ENCODE peak calls at places on chromosomes 5 and 9, in five cellular contexts. T is CD8-positive, alpha-beta T cell; U is LNCaP clone FGC; J is suprapubic skin; N is BJ. P is an unnamed sample.
A peak's percentile ranks its signal among the peaks of the same experiment; 100 is the strongest.

GRCh38 chr9:35798658-35799366 is 7.4 kb downstream of the NPR2 start:
- DNase-seq in J (no peak), U (no peak), N (peak; percentile 26), T (no peak), P (no peak)

GRCh38 chr5:148384389-148384756 is 615 bp downstream of the FBXO38 start:
- DNase-seq in J (no peak), T (no peak), U (no peak), N (no peak), P (no peak)

GRCh38 chr5:139394654-139395566 is at the start of gene PROB1:
- DNase-seq in U (no peak), N (no peak), T (no peak), J (no peak), P (no peak)

GRCh38 chr5:112485802-112486427 is 66.8 kb upstream of the EPB41L4A start:
- DNase-seq in J (no peak), T (no peak), U (no peak), N (no peak), P (no peak)

GRCh38 chr9:23820731-23821399 is 5.2 kb downstream of the ELAVL2 start:
- DNase-seq in T (no peak), N (no peak), U (no peak), J (no peak), P (no peak)

GRCh38 chr5:82766216-82766615 is 311.0 kb downstream of the TMEM167A start:
- DNase-seq in T (no peak), N (no peak), J (no peak), U (no peak), P (no peak)

GRCh38 chr5:44875661-44876250 is 67.0 kb downstream of the MRPS30 start:
- DNase-seq in N (no peak), J (no peak), T (no peak), U (no peak), P (peak; percentile 36)

GRCh38 chr5:64364426-64364825 is 141.4 kb upstream of the RGS7BP start:
- DNase-seq in N (no peak), T (no peak), U (no peak), J (no peak), P (no peak)

GRCh38 chr9:5976668-5977397 is 38.6 kb downstream of the RANBP6 start:
- DNase-seq in N (no peak), J (no peak), U (no peak), T (no peak), P (no peak)

GRCh38 chr9:113957778-113958430 is 81.8 kb downstream of the ZNF618 start:
- DNase-seq in J (no peak), U (no peak), N (peak; percentile 80), T (no peak), P (peak; percentile 60)

GRCh38 chr9:38057416-38058195 is 11.4 kb downstream of the SHB start:
- DNase-seq in T (no peak), U (no peak), N (no peak), J (no peak), P (no peak)

GRCh38 chr5:145681686-145682085 is 153.5 kb downstream of the PRELID2 start:
- DNase-seq in U (peak; percentile 46), J (no peak), T (no peak), N (peak; percentile 9), P (peak; percentile 20)

GRCh38 chr9:78397045-78397843 is 100.3 kb downstream of the PSAT1 start:
- DNase-seq in N (no peak), U (no peak), T (no peak), J (no peak), P (no peak)

GRCh38 chr9:14924821-14925220 is 14.6 kb upstream of the FREM1 start:
- DNase-seq in J (no peak), U (no peak), N (peak; percentile 1), T (no peak), P (no peak)

GRCh38 chr5:19903611-19904010 is 84.4 kb downstream of the CDH18 start:
- DNase-seq in T (no peak), U (no peak), N (no peak), J (no peak), P (no peak)

GRCh38 chr9:125600194-125600593 is 106.8 kb downstream of the MAPKAP1 start:
- DNase-seq in J (no peak), U (no peak), N (no peak), T (no peak), P (no peak)

GRCh38 chr5:172689801-172690200 is 48.7 kb downstream of the NEURL1B start:
- DNase-seq in T (no peak), J (no peak), U (no peak), N (no peak), P (no peak)

GRCh38 chr9:69472101-69472625 is 147.1 kb downstream of the ENTREP1 start:
- DNase-seq in U (no peak), N (no peak), T (no peak), J (no peak), P (no peak)

GRCh38 chr9:114627553-114627952 is 16.5 kb downstream of the TMEM268 start:
- DNase-seq in T (no peak), U (no peak), J (no peak), N (no peak), P (no peak)

GRCh38 chr9:81724242-81724889 is 35.0 kb upstream of the TLE1 start:
- DNase-seq in N (no peak), J (no peak), T (no peak), U (no peak), P (no peak)

GRCh38 chr5:81849769-81850367 is 99.0 kb upstream of the SSBP2 start:
- DNase-seq in T (no peak), U (no peak), N (no peak), J (no peak), P (no peak)

GRCh38 chr5:119961993-119962392 is 332.6 kb downstream of the FAM170A start:
- DNase-seq in N (no peak), U (no peak), J (no peak), T (no peak), P (no peak)

GRCh38 chr9:77910216-77910615 is 121.4 kb downstream of the GNAQ start:
- DNase-seq in T (no peak), U (no peak), J (no peak), N (no peak), P (no peak)

GRCh38 chr9:22170162-22170932 is 161.2 kb upstream of the CDKN2B start:
- DNase-seq in J (no peak), T (no peak), U (peak; percentile 48), N (peak; percentile 69), P (no peak)

GRCh38 chr5:79416499-79416898 is 97.4 kb downstream of the HOMER1 start:
- DNase-seq in T (no peak), J (no peak), U (no peak), N (no peak), P (peak; percentile 15)

GRCh38 chr5:116320486-116320885 is 235.7 kb downstream of the COMMD10 start:
- DNase-seq in N (no peak), J (no peak), U (peak; percentile 32), T (no peak), P (no peak)

GRCh38 chr9:137017791-137018497 is 10.1 kb downstream of the ABCA2 start:
- DNase-seq in U (no peak), N (no peak), J (no peak), T (no peak), P (no peak)

GRCh38 chr9:75488714-75489100 is 400.4 kb downstream of the OSTF1 start:
- DNase-seq in N (no peak), T (no peak), U (no peak), J (no peak), P (no peak)

DNA sequence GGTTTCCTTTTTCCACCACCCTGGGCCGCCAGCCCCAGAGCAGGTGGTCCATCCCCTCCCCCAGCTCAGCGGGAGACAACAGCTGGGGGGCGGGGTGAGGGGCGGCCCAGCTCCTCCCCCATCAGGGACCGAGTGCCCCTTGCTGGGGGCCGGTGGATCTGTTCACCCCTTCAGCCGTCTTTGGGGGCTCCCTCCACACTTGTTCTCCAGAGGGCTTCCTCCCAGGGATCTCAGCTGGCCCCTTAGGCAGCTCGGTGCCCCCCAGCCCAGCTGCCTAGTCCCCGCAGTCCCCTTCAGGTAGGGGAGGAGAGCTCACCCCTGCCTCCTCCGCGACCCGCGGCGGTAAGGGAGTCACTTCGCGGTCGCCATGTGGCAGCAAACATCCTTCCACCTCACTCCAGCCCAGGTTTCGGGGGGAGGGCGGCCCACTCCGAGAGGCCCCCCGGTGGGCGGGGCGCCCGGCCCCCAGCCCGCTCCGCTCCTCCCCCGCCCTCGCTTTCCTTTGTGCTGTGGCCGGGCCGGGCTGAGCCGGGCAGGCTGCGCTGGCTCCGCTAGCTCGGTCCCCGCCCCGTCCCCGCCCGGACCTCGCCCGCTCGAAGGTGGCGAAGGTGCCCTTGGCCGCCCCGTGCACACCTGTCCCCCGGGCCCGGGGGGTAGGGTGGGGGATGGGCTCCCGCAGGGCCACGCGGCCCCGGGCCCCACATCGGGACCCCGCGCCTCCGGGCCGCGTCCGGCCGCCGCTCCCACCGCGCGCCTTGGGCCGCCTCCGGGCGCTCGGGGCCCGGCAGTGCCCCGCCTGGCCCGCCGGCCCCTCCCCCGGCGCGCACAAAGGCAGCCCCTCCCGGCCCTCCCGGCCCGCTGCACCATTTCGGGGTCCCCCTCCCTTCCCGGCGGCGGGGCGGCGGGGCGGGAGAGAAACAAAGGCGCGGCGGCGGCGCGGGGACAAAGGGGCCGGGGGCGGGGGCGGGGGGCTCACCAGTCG is 683 bp downstream of the DBN1 start:
- DNase-seq in T (peak; percentile 33), U (no peak), N (no peak), J (no peak), P (no peak)
- TF ChIP-seq CTCF in T (no peak), U (no peak), N (no peak), J (no peak), P (no peak)

DNA sequence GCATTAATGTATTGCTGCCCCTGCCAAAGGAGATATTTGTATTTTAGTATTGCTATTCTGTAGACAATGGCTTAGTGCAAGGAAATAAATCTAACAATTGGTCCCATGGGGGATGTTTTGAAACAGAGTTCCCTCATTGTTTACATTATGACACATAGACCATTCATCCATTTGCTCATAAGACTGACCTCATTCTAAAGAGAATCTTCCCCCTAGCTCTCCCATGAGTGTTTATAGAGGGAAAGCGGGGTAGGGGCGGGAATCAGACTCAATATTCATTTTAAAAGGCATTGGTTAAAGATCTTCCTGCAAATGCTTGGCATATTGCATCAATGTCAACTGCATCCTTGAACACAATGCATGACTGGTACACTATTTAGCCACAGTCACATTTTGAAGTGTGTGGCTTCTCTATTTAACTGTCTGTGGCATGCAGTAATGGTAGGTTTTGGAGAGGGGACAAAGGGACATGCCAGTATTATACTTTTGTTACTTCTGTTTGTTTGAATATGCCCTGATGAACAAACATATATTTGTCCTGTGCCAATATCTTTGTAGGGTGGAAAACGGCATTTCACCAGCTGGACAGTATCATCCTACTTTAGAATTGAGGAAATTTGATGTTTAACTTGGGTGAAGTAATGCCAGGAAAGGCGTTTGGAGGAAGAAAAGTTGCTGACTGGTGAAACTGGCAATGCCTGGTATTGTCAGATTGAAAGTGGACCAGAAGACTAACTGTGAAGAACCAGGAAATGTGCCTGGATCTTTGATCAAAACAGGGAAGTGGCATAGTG is 84.1 kb upstream of the MEGF10 start:
- DNase-seq in T (no peak), J (no peak), N (no peak), U (peak; percentile 84), P (peak; percentile 20)
- TF ChIP-seq CTCF in T (no peak), J (no peak), N (no peak), U (no peak), P (no peak)

DNA sequence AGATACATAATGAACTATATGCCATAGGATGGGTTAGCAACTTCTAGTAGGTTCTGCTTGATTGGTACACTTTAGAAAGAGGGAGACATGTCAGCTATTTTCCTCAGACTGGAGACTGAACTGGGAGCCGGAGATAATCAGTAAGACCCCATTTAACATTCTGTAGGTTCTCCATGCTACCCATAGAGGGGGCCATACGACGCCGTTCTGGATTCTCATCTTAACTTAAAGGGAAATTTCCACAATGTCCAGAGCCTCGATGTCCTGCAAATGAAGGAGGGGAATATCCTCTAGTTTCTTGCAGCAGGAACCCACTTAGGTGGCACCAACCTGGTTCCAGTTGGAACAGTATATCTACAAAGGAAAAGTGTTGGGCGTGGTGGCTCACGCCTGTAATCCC is 22.3 kb upstream of the NPM1 start:
- DNase-seq in J (no peak), T (no peak), N (no peak), U (no peak), P (no peak)
- TF ChIP-seq CTCF in J (no peak), T (no peak), N (peak; percentile 46), U (no peak), P (peak; percentile 50)

GRCh38 chr9:121743441-121744001 is 92.1 kb downstream of the DAB2IP start:
- DNase-seq in U (peak; percentile 82), N (peak; percentile 65), J (peak; percentile 84), T (no peak), P (peak; percentile 55)
- TF ChIP-seq CTCF in U (no peak), N (peak; percentile 31), J (no peak), T (no peak), P (peak; percentile 26)

P was measured in AG04450.